ENCODE peak calls at places on chromosomes 1 and 21, in five cellular contexts. A is HCT116, X is GM23338, C is A549, P is HepG2. T is an unnamed sample.

GRCh38 chr1:230858918-230859819 is 9.2 kb downstream of the C1orf198 start:
- DNase-seq in C (no peak), P (no peak), A (no peak), X (no peak), T (no peak)

GRCh38 chr1:8666394-8667167 is 150.9 kb downstream of the RERE start:
- DNase-seq in C (no peak), P (no peak), X (no peak), A (no peak), T (no peak)

GRCh38 chr1:209675567-209676154 is 449 bp downstream of the G0S2 start:
- DNase-seq in P (no peak), A (no peak), X (peak; percentile 54), C (no peak), T (no peak)

GRCh38 chr1:240526321-240526720 is 85.6 kb downstream of the GREM2 start:
- DNase-seq in C (no peak), X (peak; percentile 21), P (no peak), A (no peak), T (no peak)

GRCh38 chr1:172360511-172360910 is 60.0 kb upstream of the C1orf105 start:
- DNase-seq in X (peak; percentile 91), A (no peak), C (peak; percentile 50), P (peak; percentile 93), T (no peak)

GRCh38 chr1:91526496-91526895 is 25.8 kb downstream of the CDC7 start:
- DNase-seq in A (no peak), X (no peak), P (no peak), C (no peak), T (no peak)

GRCh38 chr1:164922585-164922984 is 363.6 kb downstream of the PBX1 start:
- DNase-seq in C (no peak), A (no peak), P (no peak), X (no peak), T (no peak)

GRCh38 chr1:26949926-26950319 is 10.3 kb downstream of the KDF1 start:
- DNase-seq in P (no peak), X (no peak), C (no peak), A (no peak), T (no peak)

GRCh38 chr21:45471229-45472052 is 66.5 kb downstream of the COL18A1 start:
- DNase-seq in C (peak; percentile 18), X (no peak), P (peak; percentile 96), A (no peak), T (no peak)

GRCh38 chr1:10906866-10907519 is 105.5 kb upstream of the TARDBP start:
- DNase-seq in C (no peak), P (no peak), A (no peak), X (no peak), T (no peak)

GRCh38 chr1:58062635-58063034 is 483.9 kb downstream of the OMA1 start:
- DNase-seq in X (no peak), P (no peak), A (no peak), C (no peak), T (no peak)

GRCh38 chr1:43405219-43405875 is 15.6 kb downstream of the SZT2 start:
- DNase-seq in X (no peak), C (no peak), P (no peak), A (no peak), T (no peak)

GRCh38 chr1:198258491-198258890 is 101.7 kb downstream of the NEK7 start:
- DNase-seq in X (no peak), A (no peak), C (no peak), P (no peak), T (no peak)
- TF ChIP-seq REST in X (no peak), A (no peak), C (no peak), P (no peak), T (no peak)

GRCh38 chr1:55813619-55814018 is 598.5 kb upstream of the USP24 start:
- DNase-seq in X (no peak), A (no peak), C (peak; percentile 12), P (peak; percentile 35), T (no peak)
- TF ChIP-seq REST in X (no peak), A (no peak), C (no peak), P (no peak), T (no peak)

GRCh38 chr1:24695202-24695974 is 49.9 kb upstream of the CLIC4 start:
- DNase-seq in X (no peak), A (no peak), P (no peak), C (no peak), T (no peak)
- TF ChIP-seq REST in X (no peak), A (no peak), P (no peak), C (no peak), T (no peak)

GRCh38 chr1:106831511-106831910 is 225.0 kb upstream of the PRMT6 start:
- DNase-seq in C (no peak), X (no peak), A (no peak), P (no peak), T (no peak)
- TF ChIP-seq REST in C (no peak), X (no peak), A (no peak), P (no peak), T (no peak)

DNA sequence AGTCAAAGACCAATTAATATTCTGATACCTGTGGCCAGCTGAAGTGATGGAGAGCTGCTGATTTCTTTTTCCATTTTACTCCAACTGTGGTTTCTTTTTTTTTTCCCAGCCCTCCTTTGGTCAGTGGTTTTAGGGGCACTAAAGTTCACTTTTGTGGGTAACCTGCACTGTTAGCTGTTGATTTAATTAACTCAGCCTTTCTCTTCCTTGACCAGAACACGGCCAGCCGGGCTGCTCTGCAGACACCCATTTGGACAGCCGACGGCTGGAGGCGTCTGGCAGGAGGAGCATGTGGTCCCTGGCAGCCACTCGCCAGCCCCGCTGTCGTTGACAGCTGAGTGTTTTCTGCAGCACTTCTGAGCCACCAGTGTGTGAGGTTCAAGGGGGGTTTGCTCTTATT is 136.2 kb upstream of the RUNX3 start:
- DNase-seq in P (no peak), C (no peak), X (no peak), A (no peak), T (no peak)
- TF ChIP-seq REST in P (no peak), C (no peak), X (no peak), A (no peak), T (no peak)

GRCh38 chr1:17201201-17202021 is 3.5 kb upstream of the PADI1 start:
- DNase-seq in C (peak; percentile 63), A (no peak), P (no peak), X (no peak), T (no peak)
- TF ChIP-seq REST in C (no peak), A (no peak), P (no peak), X (no peak), T (no peak)

DNA sequence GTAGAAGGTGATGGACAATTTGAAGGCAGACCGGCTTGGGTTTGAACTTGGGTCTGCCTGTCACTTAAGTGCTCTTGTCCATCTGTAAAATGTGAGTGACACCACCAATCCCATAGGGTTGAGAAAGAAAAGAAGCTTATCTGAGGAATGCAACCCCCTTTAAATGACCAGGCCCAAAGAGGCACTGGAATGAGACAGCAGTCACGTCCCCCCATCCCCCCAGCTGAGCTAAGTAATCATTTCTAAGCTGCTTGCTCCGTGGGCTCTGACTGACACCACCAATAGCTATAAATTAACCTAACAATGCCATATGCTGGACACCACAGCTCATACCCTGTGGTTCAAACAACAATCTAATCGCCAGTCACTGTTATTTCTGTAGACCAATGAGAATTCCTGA is 15.1 kb downstream of the LCA5L start:
- DNase-seq in C (no peak), A (no peak), X (peak; percentile 34), P (no peak), T (no peak)
- TF ChIP-seq REST in C (no peak), A (no peak), X (no peak), P (no peak), T (no peak)

GRCh38 chr1:65764052-65764451 is 28.6 kb upstream of the PDE4B start:
- DNase-seq in C (no peak), A (no peak), X (no peak), P (no peak), T (no peak)
- TF ChIP-seq REST in C (no peak), A (no peak), X (no peak), P (no peak), T (no peak)

GRCh38 chr1:229782469-229782868 is 156.4 kb downstream of the URB2 start:
- DNase-seq in P (no peak), C (no peak), X (no peak), A (no peak), T (no peak)

GRCh38 chr1:229786974-229787610 is 161.0 kb downstream of the URB2 start:
- DNase-seq in A (no peak), X (no peak), C (no peak), P (no peak), T (no peak)

GRCh38 chr1:229784834-229785233 is 158.8 kb downstream of the URB2 start:
- DNase-seq in P (no peak), C (no peak), A (no peak), X (no peak), T (no peak)

GRCh38 chr1:229781453-229781852 is 155.4 kb downstream of the URB2 start:
- DNase-seq in A (peak; percentile 7), C (no peak), X (peak; percentile 3), P (peak; percentile 2), T (no peak)
- TF ChIP-seq REST in A (no peak), C (no peak), X (no peak), P (no peak), T (no peak)

T was measured in Panc1.